ENCODE peak calls at places on chromosomes 6 and 20, in ten cellular contexts. Q is tibial nerve, U is uterus, Z is transverse colon, M is breast epithelium, R is gastrocnemius medialis, B is H1, F is heart left ventricle, K is ovary, C is stomach. O is an unnamed sample.
A peak's percentile ranks its signal among the peaks of the same experiment; 100 is the strongest.

GRCh38 chr20:20780127-20780822 is 67.8 kb upstream of the RALGAPA2 start:
- DNase-seq in Q (peak; percentile 85), U (peak; percentile 60), Z (peak; percentile 77), M (peak; percentile 80), R (peak; percentile 96), B (no peak), F (peak; percentile 36), K (peak; percentile 31), C (peak; percentile 86), O (peak; percentile 90)

GRCh38 chr20:32112862-32113261 is 3.3 kb downstream of the TM9SF4 start:
- DNase-seq in Q (peak; percentile 40), U (no peak), Z (peak; percentile 71), M (no peak), R (no peak), B (no peak), F (no peak), K (no peak), C (peak; percentile 28), O (no peak)

GRCh38 chr20:38156888-38157634 is 8.0 kb downstream of the TGM2 start:
- DNase-seq in Q (no peak), U (peak; percentile 76), Z (no peak), M (no peak), R (peak; percentile 75), B (no peak), F (peak; percentile 82), K (no peak), C (no peak), O (peak; percentile 52)

GRCh38 chr20:53750827-53751393 is 157.3 kb upstream of the ZNF217 start:
- DNase-seq in Q (no peak), U (peak; percentile 33), Z (peak; percentile 22), M (no peak), R (no peak), B (no peak), F (no peak), K (no peak), C (peak; percentile 25), O (peak; percentile 33)

GRCh38 chr6:166419268-166419667 is 36.5 kb upstream of the MPC1 start:
- DNase-seq in Q (no peak), U (no peak), Z (peak; percentile 67), M (no peak), R (no peak), B (no peak), F (no peak), K (no peak), C (no peak), O (no peak)

GRCh38 chr20:24537210-24537609 is 67.8 kb downstream of the SYNDIG1 start:
- DNase-seq in Q (no peak), U (no peak), Z (no peak), M (no peak), R (no peak), B (no peak), F (no peak), K (no peak), C (no peak), O (no peak)

GRCh38 chr6:126804255-126805064 is 314.0 kb upstream of the RSPO3 start:
- DNase-seq in Q (peak; percentile 73), U (peak; percentile 14), Z (no peak), M (no peak), R (peak; percentile 4), B (no peak), F (peak; percentile 19), K (no peak), C (no peak), O (peak; percentile 30)

GRCh38 chr6:158081657-158081935 is 86.5 kb downstream of the SERAC1 start:
- DNase-seq in Q (no peak), U (no peak), Z (no peak), M (no peak), R (no peak), B (no peak), F (no peak), K (no peak), C (no peak), O (no peak)

GRCh38 chr20:46774943-46775560 is 65.6 kb downstream of the SLC2A10 start:
- DNase-seq in Q (no peak), U (no peak), Z (no peak), M (no peak), R (no peak), B (no peak), F (no peak), K (no peak), C (no peak), O (no peak)

DNA sequence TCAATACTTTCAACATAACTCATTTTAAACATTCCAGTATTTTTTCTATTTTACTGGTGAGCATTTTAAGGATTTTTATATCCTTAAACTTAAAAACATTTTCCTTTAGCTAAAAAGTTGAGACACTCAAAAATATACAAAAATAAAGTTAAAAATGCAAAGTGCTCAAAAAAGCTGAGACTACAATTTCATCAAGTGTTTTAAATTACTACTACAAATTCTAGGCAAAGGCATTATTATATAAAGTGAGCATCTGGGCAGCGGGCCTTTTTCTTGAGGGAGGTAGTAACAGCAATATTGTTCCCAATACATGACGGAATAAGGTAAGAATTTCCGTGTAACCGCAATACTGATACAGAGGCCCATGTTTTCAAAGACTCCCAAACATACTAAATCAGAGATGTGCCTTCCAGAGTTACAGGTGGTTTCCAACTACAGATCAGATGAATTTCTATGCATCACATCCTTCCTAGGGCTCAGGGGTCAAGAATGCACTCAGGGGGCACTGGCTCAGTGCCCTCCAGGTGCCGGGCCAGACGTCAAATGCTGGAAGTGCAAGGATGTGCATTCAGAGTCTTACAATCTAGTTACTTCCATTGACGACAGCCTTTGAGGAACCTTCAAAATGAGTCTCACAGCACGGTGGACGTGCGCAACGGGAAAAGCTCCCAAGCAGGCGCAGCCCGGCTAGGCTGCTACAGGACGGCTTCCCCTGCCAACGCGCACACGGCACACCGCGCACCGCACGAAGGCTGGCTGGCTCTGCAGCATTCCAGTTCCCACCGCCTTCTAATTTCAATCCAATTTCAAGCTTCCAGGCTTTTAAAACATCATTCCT is 1.7 kb downstream of the PHF10 start:
- DNase-seq in Q (peak; percentile 19), U (peak; percentile 26), Z (peak; percentile 54), M (peak; percentile 32), R (no peak), B (no peak), F (peak; percentile 39), K (peak; percentile 57), C (peak; percentile 43), O (peak; percentile 54)
- TF ChIP-seq POLR2A in Q (no peak), U (no peak), Z (peak; percentile 40), M (no peak), R (no peak), B (no peak), F (no peak), K (no peak), C (no peak), O (no peak)

GRCh38 chr20:595330-596308 is 14.5 kb downstream of the TCF15 start:
- DNase-seq in Q (no peak), U (no peak), Z (no peak), M (no peak), R (no peak), B (no peak), F (peak; percentile 90), K (no peak), C (no peak), O (no peak)

GRCh38 chr20:600141-600540 is 10.0 kb downstream of the TCF15 start:
- DNase-seq in Q (no peak), U (no peak), Z (no peak), M (no peak), R (no peak), B (no peak), F (no peak), K (no peak), C (no peak), O (no peak)

GRCh38 chr20:600736-601135 is 9.4 kb downstream of the TCF15 start:
- DNase-seq in Q (no peak), U (no peak), Z (no peak), M (no peak), R (no peak), B (no peak), F (no peak), K (no peak), C (no peak), O (no peak)

GRCh38 chr20:597560-597959 is 12.5 kb downstream of the TCF15 start:
- DNase-seq in Q (no peak), U (no peak), Z (no peak), M (no peak), R (no peak), B (no peak), F (no peak), K (no peak), C (no peak), O (no peak)

DNA sequence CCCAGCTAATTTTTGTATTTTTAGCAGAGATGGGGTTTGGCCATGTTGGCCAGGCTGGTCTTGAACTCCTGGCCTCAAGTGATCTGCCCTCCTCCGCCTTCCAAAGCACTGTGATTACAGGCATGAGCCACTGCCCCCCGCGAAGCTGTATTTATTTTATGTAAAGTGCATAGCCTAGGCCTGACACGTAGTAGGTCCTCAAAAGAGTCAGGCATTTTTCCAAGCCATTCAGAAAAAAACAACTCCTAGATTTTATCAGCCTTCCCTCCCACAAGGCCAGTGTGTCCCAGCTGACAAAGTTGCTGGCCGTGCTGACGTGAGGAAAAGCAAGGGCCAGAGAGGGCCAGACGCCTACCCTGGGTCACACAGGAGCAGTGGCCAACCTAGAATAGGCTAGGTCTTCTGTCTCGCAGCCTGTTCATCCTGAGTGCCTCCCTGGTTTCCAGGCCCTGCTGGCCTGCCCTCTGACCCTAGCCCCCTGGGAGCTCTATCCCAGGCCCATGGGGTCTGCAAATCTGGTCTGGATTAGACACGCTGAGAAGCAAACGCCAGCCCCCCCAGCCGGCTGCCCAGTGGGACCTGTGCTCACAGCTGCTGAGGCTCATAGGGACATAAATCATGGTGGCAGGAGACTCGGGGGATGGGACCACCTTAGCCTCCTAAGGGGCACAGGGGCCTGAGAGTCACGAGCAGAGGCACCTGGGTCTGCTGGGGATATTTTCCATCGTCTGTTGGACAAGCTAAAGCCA is 11.8 kb downstream of the TCF15 start:
- DNase-seq in Q (no peak), U (no peak), Z (no peak), M (no peak), R (no peak), B (no peak), F (no peak), K (no peak), C (no peak), O (no peak)
- H3K4me1 ChIP-seq in Q (no peaks in the 10 kb centered on the region), U (no peaks in the 10 kb centered on the region), Z (no peaks in the 10 kb centered on the region), M (no peaks in the 10 kb centered on the region), R (no peaks in the 10 kb centered on the region), B (no peaks in the 10 kb centered on the region), F (peaks cover 57% of the 10 kb centered on the region), K (peaks cover 3% of the 10 kb centered on the region), C (no peaks in the 10 kb centered on the region), O (no peaks in the 10 kb centered on the region)

DNA sequence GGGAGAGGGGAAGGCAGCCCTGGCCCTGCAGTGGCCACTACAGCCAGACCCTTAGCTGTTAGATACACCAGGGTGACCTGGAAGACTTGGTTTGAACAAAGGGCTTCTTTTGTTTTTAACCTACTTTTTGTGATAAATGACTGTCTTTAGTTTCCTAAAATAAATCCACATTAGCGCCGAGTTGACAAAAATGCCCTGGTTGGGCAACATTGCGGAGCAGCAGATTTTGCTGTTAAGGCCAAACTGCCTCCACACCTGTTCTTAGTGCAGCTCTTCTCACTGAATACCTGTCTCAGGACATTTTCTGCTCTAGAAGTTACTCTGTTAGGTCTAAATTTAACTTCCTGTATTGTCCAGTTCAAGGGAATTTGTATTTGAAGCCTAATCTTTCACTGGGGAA is 42.7 kb downstream of the FAM50B start:
- DNase-seq in Q (no peak), U (no peak), Z (no peak), M (no peak), R (no peak), B (no peak), F (no peak), K (no peak), C (no peak), O (no peak)
- TF ChIP-seq POLR2A in Q (no peak), U (no peak), Z (no peak), M (no peak), R (no peak), B (no peak), F (no peak), K (no peak), C (no peak), O (no peak)

GRCh38 chr6:85406641-85407075 is 43.2 kb upstream of the NT5E start:
- DNase-seq in Q (no peak), U (no peak), Z (no peak), M (no peak), R (no peak), B (no peak), F (no peak), K (no peak), C (no peak), O (no peak)
- H3K4me1 ChIP-seq in Q (peaks cover 6% of the 10 kb centered on the region), U (no peaks in the 10 kb centered on the region), Z (peaks cover 39% of the 10 kb centered on the region), M (no peaks in the 10 kb centered on the region), R (no peaks in the 10 kb centered on the region), B (no peaks in the 10 kb centered on the region), F (no peaks in the 10 kb centered on the region), K (no peaks in the 10 kb centered on the region), C (peaks cover 41% of the 10 kb centered on the region), O (peaks cover 23% of the 10 kb centered on the region)